ENCODE peak calls at places on chromosomes 6 and 20, in ten cellular contexts. One of them, this sample, is unnamed.

GRCh38 chr6:47654255-47654654 is 44.1 kb upstream of the ADGRF4 start:
- DNase-seq in GM23338: no peak
- DNase-seq in SK-N-MC: no peak
- DNase-seq in breast epithelium: no peak
- DNase-seq in GM12892: no peak
- DNase-seq in K562: no peak
- DNase-seq in suprapubic skin: no peak
- DNase-seq in HepG2: no peak
- DNase-seq in HL-60: no peak
- DNase-seq in spleen: no peak
- DNase-seq in this sample: no peak

GRCh38 chr6:166780284-166780683 is 153.2 kb upstream of the RPS6KA2 start:
- DNase-seq in GM23338: no peak
- DNase-seq in SK-N-MC: no peak
- DNase-seq in breast epithelium: no peak
- DNase-seq in GM12892: no peak
- DNase-seq in K562: no peak
- DNase-seq in suprapubic skin: no peak
- DNase-seq in HepG2: no peak
- DNase-seq in HL-60: no peak
- DNase-seq in spleen: peak
- DNase-seq in this sample: no peak

GRCh38 chr6:161439093-161439492 is 165.2 kb upstream of the AGPAT4 start:
- DNase-seq in GM23338: no peak
- DNase-seq in SK-N-MC: no peak
- DNase-seq in breast epithelium: peak
- DNase-seq in GM12892: no peak
- DNase-seq in K562: peak
- DNase-seq in suprapubic skin: no peak
- DNase-seq in HepG2: no peak
- DNase-seq in HL-60: no peak
- DNase-seq in spleen: no peak
- DNase-seq in this sample: no peak

GRCh38 chr6:158697798-158698197 is 47.9 kb downstream of the SYTL3 start:
- DNase-seq in GM23338: no peak
- DNase-seq in SK-N-MC: no peak
- DNase-seq in breast epithelium: no peak
- DNase-seq in GM12892: no peak
- DNase-seq in K562: no peak
- DNase-seq in suprapubic skin: no peak
- DNase-seq in HepG2: no peak
- DNase-seq in HL-60: no peak
- DNase-seq in spleen: peak
- DNase-seq in this sample: no peak

GRCh38 chr6:128005009-128005408 is 104.2 kb upstream of the THEMIS start:
- DNase-seq in GM23338: no peak
- DNase-seq in SK-N-MC: no peak
- DNase-seq in breast epithelium: no peak
- DNase-seq in GM12892: no peak
- DNase-seq in K562: no peak
- DNase-seq in suprapubic skin: no peak
- DNase-seq in HepG2: no peak
- DNase-seq in HL-60: no peak
- DNase-seq in spleen: no peak
- DNase-seq in this sample: no peak

GRCh38 chr6:35146453-35146852 is 5.3 kb upstream of the TCP11 start:
- DNase-seq in GM23338: peak
- DNase-seq in SK-N-MC: no peak
- DNase-seq in breast epithelium: peak
- DNase-seq in GM12892: no peak
- DNase-seq in K562: peak
- DNase-seq in suprapubic skin: no peak
- DNase-seq in HepG2: peak
- DNase-seq in HL-60: peak
- DNase-seq in spleen: no peak
- DNase-seq in this sample: peak

GRCh38 chr6:41470341-41471063 is 75.7 kb upstream of the FOXP4 start:
- DNase-seq in GM23338: peak
- DNase-seq in SK-N-MC: no peak
- DNase-seq in breast epithelium: peak
- DNase-seq in GM12892: no peak
- DNase-seq in K562: no peak
- DNase-seq in suprapubic skin: no peak
- DNase-seq in HepG2: no peak
- DNase-seq in HL-60: no peak
- DNase-seq in spleen: no peak
- DNase-seq in this sample: no peak

GRCh38 chr20:49267327-49267726 is 10.5 kb downstream of the ZNFX1 start:
- DNase-seq in GM23338: no peak
- DNase-seq in SK-N-MC: no peak
- DNase-seq in breast epithelium: no peak
- DNase-seq in GM12892: no peak
- DNase-seq in K562: no peak
- DNase-seq in suprapubic skin: no peak
- DNase-seq in HepG2: no peak
- DNase-seq in HL-60: no peak
- DNase-seq in spleen: no peak
- DNase-seq in this sample: no peak

GRCh38 chr6:36678488-36679042 is at the start of gene CDKN1A:
- DNase-seq in GM23338: peak
- DNase-seq in SK-N-MC: no peak
- DNase-seq in breast epithelium: peak
- DNase-seq in GM12892: peak
- DNase-seq in K562: peak
- DNase-seq in suprapubic skin: peak
- DNase-seq in HepG2: peak
- DNase-seq in HL-60: peak
- DNase-seq in spleen: peak
- DNase-seq in this sample: peak

GRCh38 chr20:25276533-25277050 is 28.7 kb downstream of the PYGB start:
- DNase-seq in GM23338: no peak
- DNase-seq in SK-N-MC: no peak
- DNase-seq in breast epithelium: peak
- DNase-seq in GM12892: no peak
- DNase-seq in K562: no peak
- DNase-seq in suprapubic skin: peak
- DNase-seq in HepG2: no peak
- DNase-seq in HL-60: no peak
- DNase-seq in spleen: peak
- DNase-seq in this sample: peak

GRCh38 chr6:170205534-170206316 is 85.2 kb downstream of the DLL1 start:
- DNase-seq in GM23338: no peak
- DNase-seq in SK-N-MC: no peak
- DNase-seq in breast epithelium: peak
- DNase-seq in GM12892: no peak
- DNase-seq in K562: no peak
- DNase-seq in suprapubic skin: peak
- DNase-seq in HepG2: no peak
- DNase-seq in HL-60: no peak
- DNase-seq in spleen: no peak
- DNase-seq in this sample: no peak

GRCh38 chr6:219641-220198 is 72.6 kb upstream of the DUSP22 start:
- DNase-seq in GM23338: peak
- DNase-seq in SK-N-MC: no peak
- DNase-seq in breast epithelium: no peak
- DNase-seq in GM12892: no peak
- DNase-seq in K562: peak
- DNase-seq in suprapubic skin: peak
- DNase-seq in HepG2: peak
- DNase-seq in HL-60: peak
- DNase-seq in spleen: peak
- DNase-seq in this sample: peak

DNA sequence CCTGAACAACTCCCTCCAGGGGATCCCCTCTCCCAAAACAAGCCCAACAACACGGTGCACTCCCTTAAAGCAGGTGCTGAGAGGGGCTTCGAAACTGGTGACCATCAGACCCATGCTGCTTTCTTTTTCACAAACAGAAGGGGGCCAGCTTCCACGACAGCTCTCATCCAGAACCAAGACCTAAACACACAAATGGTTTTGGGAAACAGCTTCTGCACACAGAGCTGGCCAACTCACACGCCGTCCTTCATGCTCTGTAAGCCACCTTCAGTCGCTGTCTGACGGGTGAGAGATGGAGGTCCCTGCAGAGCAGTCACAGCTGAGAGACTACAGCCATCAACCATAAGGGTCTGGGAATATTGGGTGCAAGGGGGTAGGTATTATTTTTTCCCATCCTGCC is 76.3 kb downstream of the ZMYND8 start:
- DNase-seq in GM23338: no peak
- DNase-seq in SK-N-MC: no peak
- DNase-seq in breast epithelium: no peak
- DNase-seq in GM12892: no peak
- DNase-seq in K562: no peak
- DNase-seq in suprapubic skin: no peak
- DNase-seq in HepG2: no peak
- DNase-seq in HL-60: no peak
- DNase-seq in spleen: no peak
- DNase-seq in this sample: no peak
- TF ChIP-seq POLR2AphosphoS5 in GM23338: no peak
- TF ChIP-seq POLR2AphosphoS5 in SK-N-MC: no peak
- TF ChIP-seq POLR2AphosphoS5 in breast epithelium: no peak
- TF ChIP-seq POLR2AphosphoS5 in GM12892: no peak
- TF ChIP-seq POLR2AphosphoS5 in K562: no peak
- TF ChIP-seq POLR2AphosphoS5 in suprapubic skin: no peak
- TF ChIP-seq POLR2AphosphoS5 in HepG2: no peak
- TF ChIP-seq POLR2AphosphoS5 in HL-60: no peak
- TF ChIP-seq POLR2AphosphoS5 in spleen: no peak
- TF ChIP-seq POLR2AphosphoS5 in this sample: no peak

GRCh38 chr20:15542655-15543054 is 1030.6 kb downstream of the KIF16B start:
- DNase-seq in GM23338: no peak
- DNase-seq in SK-N-MC: no peak
- DNase-seq in breast epithelium: no peak
- DNase-seq in GM12892: no peak
- DNase-seq in K562: no peak
- DNase-seq in suprapubic skin: no peak
- DNase-seq in HepG2: no peak
- DNase-seq in HL-60: no peak
- DNase-seq in spleen: no peak
- DNase-seq in this sample: no peak

GRCh38 chr20:15546624-15547023 is 1026.6 kb downstream of the KIF16B start:
- DNase-seq in GM23338: no peak
- DNase-seq in SK-N-MC: no peak
- DNase-seq in breast epithelium: no peak
- DNase-seq in GM12892: no peak
- DNase-seq in K562: no peak
- DNase-seq in suprapubic skin: no peak
- DNase-seq in HepG2: no peak
- DNase-seq in HL-60: no peak
- DNase-seq in spleen: no peak
- DNase-seq in this sample: no peak

GRCh38 chr20:15544727-15545126 is 1028.5 kb downstream of the KIF16B start:
- DNase-seq in GM23338: no peak
- DNase-seq in SK-N-MC: no peak
- DNase-seq in breast epithelium: no peak
- DNase-seq in GM12892: no peak
- DNase-seq in K562: no peak
- DNase-seq in suprapubic skin: no peak
- DNase-seq in HepG2: no peak
- DNase-seq in HL-60: no peak
- DNase-seq in spleen: no peak
- DNase-seq in this sample: no peak

GRCh38 chr20:15550116-15550870 is 1023.0 kb downstream of the KIF16B start:
- DNase-seq in GM23338: no peak
- DNase-seq in SK-N-MC: no peak
- DNase-seq in breast epithelium: no peak
- DNase-seq in GM12892: no peak
- DNase-seq in K562: no peak
- DNase-seq in suprapubic skin: no peak
- DNase-seq in HepG2: no peak
- DNase-seq in HL-60: no peak
- DNase-seq in spleen: no peak
- DNase-seq in this sample: no peak

DNA sequence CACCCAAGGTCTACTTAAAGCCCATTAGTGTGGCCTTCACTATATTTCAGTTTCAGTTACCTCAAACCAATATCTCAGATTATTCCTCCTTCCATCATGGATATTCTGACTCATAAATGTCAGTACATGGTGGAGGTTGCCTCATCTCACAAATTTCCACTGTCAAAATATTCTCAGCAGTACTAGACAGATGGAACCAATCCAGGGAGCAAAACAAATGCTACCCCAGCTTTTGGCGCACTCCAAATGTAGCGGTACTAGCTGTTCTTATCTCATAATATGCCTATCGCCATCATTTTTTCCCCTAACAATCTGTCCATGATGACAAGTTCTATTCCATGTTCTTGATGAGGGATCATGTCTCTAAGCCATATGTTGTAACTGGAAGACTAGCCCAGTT is 1026.1 kb downstream of the KIF16B start:
- DNase-seq in GM23338: no peak
- DNase-seq in SK-N-MC: no peak
- DNase-seq in breast epithelium: no peak
- DNase-seq in GM12892: no peak
- DNase-seq in K562: no peak
- DNase-seq in suprapubic skin: no peak
- DNase-seq in HepG2: no peak
- DNase-seq in HL-60: no peak
- DNase-seq in spleen: no peak
- DNase-seq in this sample: no peak
- TF ChIP-seq POLR2AphosphoS5 in GM23338: no peak
- TF ChIP-seq POLR2AphosphoS5 in SK-N-MC: no peak
- TF ChIP-seq POLR2AphosphoS5 in breast epithelium: no peak
- TF ChIP-seq POLR2AphosphoS5 in GM12892: no peak
- TF ChIP-seq POLR2AphosphoS5 in K562: no peak
- TF ChIP-seq POLR2AphosphoS5 in suprapubic skin: no peak
- TF ChIP-seq POLR2AphosphoS5 in HepG2: no peak
- TF ChIP-seq POLR2AphosphoS5 in HL-60: no peak
- TF ChIP-seq POLR2AphosphoS5 in spleen: no peak
- TF ChIP-seq POLR2AphosphoS5 in this sample: no peak

GRCh38 chr6:163355471-163355991 is 59.0 kb upstream of the QKI start:
- DNase-seq in GM23338: no peak
- DNase-seq in SK-N-MC: no peak
- DNase-seq in breast epithelium: no peak
- DNase-seq in GM12892: no peak
- DNase-seq in K562: no peak
- DNase-seq in suprapubic skin: no peak
- DNase-seq in HepG2: peak
- DNase-seq in HL-60: peak
- DNase-seq in spleen: peak
- DNase-seq in this sample: no peak
- TF ChIP-seq POLR2AphosphoS5 in GM23338: no peak
- TF ChIP-seq POLR2AphosphoS5 in SK-N-MC: no peak
- TF ChIP-seq POLR2AphosphoS5 in breast epithelium: no peak
- TF ChIP-seq POLR2AphosphoS5 in GM12892: no peak
- TF ChIP-seq POLR2AphosphoS5 in K562: no peak
- TF ChIP-seq POLR2AphosphoS5 in suprapubic skin: no peak
- TF ChIP-seq POLR2AphosphoS5 in HepG2: no peak
- TF ChIP-seq POLR2AphosphoS5 in HL-60: no peak
- TF ChIP-seq POLR2AphosphoS5 in spleen: no peak
- TF ChIP-seq POLR2AphosphoS5 in this sample: no peak

GRCh38 chr20:36050436-36051317 is 82.3 kb downstream of the CNBD2 start:
- DNase-seq in GM23338: peak
- DNase-seq in SK-N-MC: no peak
- DNase-seq in breast epithelium: peak
- DNase-seq in GM12892: peak
- DNase-seq in K562: peak
- DNase-seq in suprapubic skin: peak
- DNase-seq in HepG2: peak
- DNase-seq in HL-60: peak
- DNase-seq in spleen: peak
- DNase-seq in this sample: peak
- TF ChIP-seq POLR2AphosphoS5 in GM23338: peak
- TF ChIP-seq POLR2AphosphoS5 in SK-N-MC: peak
- TF ChIP-seq POLR2AphosphoS5 in breast epithelium: peak
- TF ChIP-seq POLR2AphosphoS5 in GM12892: peak
- TF ChIP-seq POLR2AphosphoS5 in K562: peak
- TF ChIP-seq POLR2AphosphoS5 in suprapubic skin: peak
- TF ChIP-seq POLR2AphosphoS5 in HepG2: peak
- TF ChIP-seq POLR2AphosphoS5 in HL-60: peak
- TF ChIP-seq POLR2AphosphoS5 in spleen: peak
- TF ChIP-seq POLR2AphosphoS5 in this sample: peak

This sample was measured in transverse colon.